ENCODE peak calls at places on chromosomes 7 and 10, in four cellular contexts. W is H1, Q is GM12865, X is heart left ventricle. G is an unnamed sample.

GRCh38 chr10:102610499-102610898 is 33.8 kb upstream of the TRIM8 start:
- DNase-seq in Q (no peak), W (no peak), X (no peak), G (no peak)

GRCh38 chr10:45624724-45625123 is 47.8 kb downstream of the ZFAND4 start:
- DNase-seq in Q (no peak), X (no peak), W (no peak), G (no peak)

GRCh38 chr10:89032141-89032814 is 41.7 kb downstream of the FAS start:
- DNase-seq in X (no peak), Q (peak), W (peak), G (no peak)

GRCh38 chr7:88219781-88220747 is at the start of gene SRI:
- DNase-seq in Q (peak), X (peak), W (peak), G (peak)

GRCh38 chr7:117110480-117111315 is 157.4 kb downstream of the ST7 start:
- DNase-seq in W (no peak), Q (peak), X (no peak), G (no peak)

GRCh38 chr7:16347461-16348192 is 73.7 kb downstream of the CRPPA start:
- DNase-seq in X (no peak), Q (no peak), W (no peak), G (no peak)

GRCh38 chr10:22900841-22901601 is 26.8 kb upstream of the ARMC3 start:
- DNase-seq in X (peak), Q (no peak), W (no peak), G (no peak)

GRCh38 chr7:47847207-47847606 is 101.1 kb downstream of the PKD1L1 start:
- DNase-seq in X (no peak), Q (no peak), W (no peak), G (no peak)

GRCh38 chr10:29392376-29393021 is 103.6 kb downstream of the LYZL1 start:
- DNase-seq in Q (peak), X (no peak), W (no peak), G (peak)

GRCh38 chr10:132508497-132509443 is 28.8 kb upstream of the INPP5A start:
- DNase-seq in Q (no peak), W (no peak), X (peak), G (no peak)

GRCh38 chr10:15344876-15345285 is 26.2 kb downstream of the FAM171A1 start:
- DNase-seq in X (no peak), W (no peak), Q (no peak), G (no peak)

GRCh38 chr10:122374859-122375721 is 582 bp downstream of the PLEKHA1 start:
- DNase-seq in X (peak), Q (peak), W (no peak), G (peak)

GRCh38 chr10:62625484-62625883 is 179.0 kb upstream of the ADO start:
- DNase-seq in Q (no peak), W (no peak), X (no peak), G (no peak)

GRCh38 chr10:122326385-122326784 is 48.1 kb upstream of the PLEKHA1 start:
- DNase-seq in W (no peak), Q (no peak), X (no peak), G (no peak)

GRCh38 chr7:3106353-3106752 is 62.7 kb upstream of the CARD11 start:
- DNase-seq in Q (peak), X (no peak), W (no peak), G (no peak)

GRCh38 chr10:15543994-15544393 is 172.9 kb upstream of the FAM171A1 start:
- DNase-seq in W (no peak), X (no peak), Q (no peak), G (no peak)

GRCh38 chr10:31004611-31005193 is 27.0 kb downstream of the ZNF438 start:
- DNase-seq in X (no peak), Q (no peak), W (no peak), G (no peak)

GRCh38 chr10:59025981-59026730 is 150.3 kb upstream of the PHYHIPL start:
- DNase-seq in W (no peak), Q (no peak), X (no peak), G (no peak)

GRCh38 chr7:4286281-4286680 is 395.8 kb upstream of the FOXK1 start:
- DNase-seq in Q (no peak), X (no peak), W (no peak), G (no peak)

GRCh38 chr7:133117432-133117831 is 35.5 kb upstream of the CHCHD3 start:
- DNase-seq in W (no peak), X (no peak), Q (no peak), G (no peak)

GRCh38 chr7:28155019-28155660 is 25.5 kb downstream of the JAZF1 start:
- DNase-seq in X (no peak), W (no peak), Q (peak), G (no peak)

GRCh38 chr10:116151076-116151475 is 121.9 kb downstream of the GFRA1 start:
- DNase-seq in X (no peak), W (no peak), Q (no peak), G (no peak)

GRCh38 chr10:76306859-76307258 is 875.4 kb downstream of the LRMDA start:
- DNase-seq in X (no peak), W (no peak), Q (no peak), G (no peak)

GRCh38 chr10:82813856-82814255 is 938.9 kb downstream of the NRG3 start:
- DNase-seq in W (no peak), Q (no peak), X (no peak), G (no peak)

GRCh38 chr7:30923009-30923773 is 11.5 kb downstream of the AQP1 start:
- DNase-seq in X (peak), Q (no peak), W (no peak), G (peak)

GRCh38 chr7:121419201-121420148 is 23.4 kb upstream of the FAM3C start:
- DNase-seq in W (no peak), X (no peak), Q (no peak), G (no peak)

GRCh38 chr10:121510201-121510771 is 88.0 kb downstream of the FGFR2 start:
- DNase-seq in W (no peak), Q (no peak), X (no peak), G (no peak)

GRCh38 chr7:104106106-104106505 is 101.7 kb downstream of the ORC5 start:
- DNase-seq in W (no peak), Q (no peak), X (no peak), G (no peak)

GRCh38 chr10:110214380-110214826 is 7.0 kb downstream of the MXI1 start:
- DNase-seq in Q (peak), X (no peak), W (no peak), G (no peak)

GRCh38 chr10:3499120-3499519 is 285.9 kb downstream of the KLF6 start:
- DNase-seq in W (no peak), X (no peak), Q (no peak), G (no peak)

DNA sequence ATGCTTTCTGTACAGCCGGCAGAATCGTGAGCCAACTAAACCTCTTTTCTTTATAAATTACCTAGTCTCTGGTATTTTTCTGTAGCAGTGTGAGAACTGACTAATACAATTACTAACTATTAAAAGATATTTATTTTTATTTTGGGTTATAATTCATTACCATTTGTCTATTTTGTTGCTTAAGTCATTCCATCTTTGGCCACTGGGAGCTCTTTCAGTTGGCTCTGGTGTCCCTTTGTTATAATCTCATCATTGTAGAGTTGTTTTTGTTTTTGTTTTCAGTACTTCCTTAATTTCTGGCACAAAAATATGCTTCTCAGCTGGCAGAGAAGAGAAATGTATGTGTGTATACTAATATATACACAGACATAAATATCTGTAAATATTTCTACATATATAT is 807.9 kb upstream of the MBL2 start:
- DNase-seq in W (no peak), Q (no peak), X (no peak), G (no peak)
- TF ChIP-seq CTCF in W (no peak), Q (no peak), X (no peak), G (no peak)

DNA sequence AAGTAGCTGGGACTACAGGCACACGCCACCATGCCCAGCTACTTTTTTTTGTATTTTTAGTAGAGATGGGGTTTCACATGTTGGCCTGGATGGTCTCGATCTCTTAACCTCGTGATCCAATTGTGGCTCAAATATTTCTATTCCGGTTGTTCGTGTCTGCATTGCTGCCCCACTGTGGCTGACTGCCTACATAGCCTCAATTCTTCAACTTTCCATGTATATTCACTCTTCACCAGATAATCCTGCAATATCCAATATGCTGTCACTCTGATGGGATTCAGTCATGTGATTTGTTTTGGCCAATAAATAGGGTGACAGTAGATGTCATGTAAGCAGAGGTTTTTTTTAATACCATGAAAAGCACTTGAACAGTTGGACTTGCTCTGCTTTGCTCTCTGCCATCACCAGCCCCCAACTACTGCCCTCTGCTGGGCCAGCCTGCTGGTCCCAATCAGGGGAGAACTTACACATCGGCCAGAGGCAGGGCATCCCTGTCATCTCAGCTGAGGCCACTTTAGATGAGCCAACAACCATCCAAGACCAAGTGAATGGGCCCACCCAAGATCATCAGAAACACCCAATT is 56.7 kb downstream of the NSUN6 start:
- DNase-seq in Q (no peak), W (no peak), X (no peak), G (peak)
- TF ChIP-seq CTCF in Q (peak), W (peak), X (no peak), G (peak)

DNA sequence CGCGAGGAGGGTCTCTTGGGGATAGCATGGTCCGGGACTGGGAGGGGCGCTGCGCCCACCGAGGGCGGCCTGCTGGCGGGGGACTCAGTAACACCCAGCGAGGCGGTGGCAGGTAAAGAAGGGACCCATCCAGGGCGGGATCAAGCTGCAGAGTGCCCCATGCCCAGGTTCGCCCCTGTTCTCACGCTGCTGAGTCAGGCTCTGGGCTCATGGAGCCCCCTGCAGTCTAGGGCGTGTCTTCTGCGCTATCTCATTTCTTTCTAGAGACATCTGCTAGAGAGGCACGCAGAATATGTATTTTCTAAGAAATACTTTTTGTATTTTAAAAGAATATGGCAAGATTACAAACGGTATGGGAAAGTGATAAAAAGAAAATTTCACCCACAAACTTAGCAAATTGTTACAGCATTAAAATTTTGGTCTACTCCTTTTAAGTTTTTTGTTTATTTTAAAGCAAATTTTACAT is 933 bp downstream of the EPDR1 start:
- DNase-seq in Q (peak), W (no peak), X (peak), G (peak)
- TF ChIP-seq CTCF in Q (peak), W (no peak), X (no peak), G (no peak)

GRCh38 chr7:139505563-139505962 is 17.9 kb upstream of the CLEC2L start:
- DNase-seq in X (no peak), Q (peak), W (no peak), G (peak)
- TF ChIP-seq CTCF in X (no peak), Q (peak), W (peak), G (peak)

GRCh38 chr10:60569681-60570080 is 180.0 kb upstream of the ANK3 start:
- DNase-seq in X (no peak), Q (no peak), W (no peak), G (no peak)

GRCh38 chr10:60573342-60573741 is 183.7 kb upstream of the ANK3 start:
- DNase-seq in Q (peak), W (no peak), X (no peak), G (no peak)

GRCh38 chr10:60572511-60573194 is 183.0 kb upstream of the ANK3 start:
- DNase-seq in X (peak), Q (no peak), W (peak), G (peak)

GRCh38 chr10:60570941-60571340 is 181.3 kb upstream of the ANK3 start:
- DNase-seq in W (no peak), Q (no peak), X (no peak), G (no peak)

GRCh38 chr10:60570272-60570865 is 180.7 kb upstream of the ANK3 start:
- DNase-seq in W (no peak), X (no peak), Q (no peak), G (no peak)
- TF ChIP-seq CTCF in W (no peak), X (no peak), Q (no peak), G (no peak)

DNA sequence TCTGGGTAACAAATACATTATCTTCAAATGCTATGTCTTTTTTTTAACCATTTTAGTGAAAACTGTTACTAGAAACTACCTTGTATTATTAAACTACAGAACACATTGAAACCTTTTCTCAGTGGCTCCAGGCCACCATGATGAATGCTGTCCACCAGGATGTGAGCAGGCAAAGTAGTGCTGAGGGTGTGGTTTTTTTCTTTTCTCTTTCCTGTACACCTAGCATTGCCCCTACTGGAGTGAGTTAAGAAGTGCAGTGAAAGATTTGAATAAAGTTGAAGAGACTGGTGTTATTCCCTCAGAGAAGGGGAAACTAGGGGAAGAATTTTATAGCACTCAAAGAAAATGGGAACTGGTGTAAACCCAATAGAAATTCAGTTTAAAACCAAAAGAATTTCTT is 120.0 kb upstream of the SAMD8 start:
- DNase-seq in W (no peak), Q (peak), X (no peak), G (no peak)
- TF ChIP-seq CTCF in W (peak), Q (peak), X (peak), G (peak)

G was measured in glutamatergic neuron.